ENCODE peak calls at places on chromosomes 13 and 19, in six cellular contexts. J is RWPE2; L is colonic mucosa; H is cardiac muscle cell; M is CD8-positive, alpha-beta T cell; P is endothelial cell of umbilical vein. I is an unnamed sample. For H3K9me3, the result is how much of the 10 kb centered on the place peaks cover.

GRCh38 chr19:11377237-11377636 is 2.8 kb downstream of the SWSAP1 start:
- DNase-seq in J (no peak), L (no peak), H (peak), M (no peak), P (peak), I (peak)

GRCh38 chr19:48656840-48657474 is 11.0 kb upstream of the CA11 start:
- DNase-seq in J (no peak), L (no peak), H (peak), M (no peak), P (peak), I (peak)

GRCh38 chr13:74573654-74574053 is 439.4 kb upstream of the KLF12 start:
- DNase-seq in J (no peak), L (no peak), H (peak), M (no peak), P (no peak), I (no peak)

GRCh38 chr19:3507371-3508120 is 1.4 kb downstream of the FZR1 start:
- DNase-seq in J (no peak), L (peak), H (no peak), M (no peak), P (peak), I (peak)

GRCh38 chr13:105642511-105642958 is 892.9 kb downstream of the EFNB2 start:
- DNase-seq in J (no peak), L (no peak), H (no peak), M (no peak), P (no peak), I (no peak)

GRCh38 chr19:888615-889385 is 4.2 kb downstream of the MED16 start:
- DNase-seq in J (no peak), L (no peak), H (no peak), M (peak), P (no peak), I (no peak)

GRCh38 chr19:1725100-1726064 is 27.9 kb upstream of the ONECUT3 start:
- DNase-seq in J (no peak), L (peak), H (peak), M (no peak), P (peak), I (peak)

GRCh38 chr13:64992314-64992713 is 2237.8 kb downstream of the PCDH9 start:
- DNase-seq in J (no peak), L (no peak), H (no peak), M (no peak), P (no peak), I (no peak)

GRCh38 chr19:52635786-52636570 is 2.2 kb downstream of the ZNF83 start:
- DNase-seq in J (no peak), L (no peak), H (no peak), M (no peak), P (no peak), I (no peak)

GRCh38 chr19:41934849-41935374 is 6.7 kb upstream of the ERFL start:
- DNase-seq in J (no peak), L (peak), H (peak), M (peak), P (peak), I (peak)

GRCh38 chr19:48999481-49000325 is 6.0 kb downstream of the RUVBL2 start:
- DNase-seq in J (no peak), L (peak), H (peak), M (peak), P (peak), I (peak)

GRCh38 chr13:109871018-109871370 is 84.6 kb upstream of the IRS2 start:
- DNase-seq in J (no peak), L (no peak), H (peak), M (no peak), P (no peak), I (no peak)

GRCh38 chr19:42134671-42135070 is 2.4 kb upstream of the POU2F2 start:
- DNase-seq in J (no peak), L (no peak), H (no peak), M (no peak), P (no peak), I (no peak)

GRCh38 chr19:45473366-45474190 is 5.8 kb downstream of the FOSB start:
- DNase-seq in J (no peak), L (no peak), H (no peak), M (no peak), P (no peak), I (no peak)

GRCh38 chr13:110391273-110391672 is 84.2 kb downstream of the COL4A2 start:
- DNase-seq in J (no peak), L (no peak), H (no peak), M (no peak), P (no peak), I (no peak)

GRCh38 chr13:97127842-97128241 is 94.3 kb upstream of the MBNL2 start:
- DNase-seq in J (no peak), L (no peak), H (no peak), M (no peak), P (no peak), I (no peak)

GRCh38 chr13:80009760-80010159 is 331.2 kb downstream of the SPRY2 start:
- DNase-seq in J (no peak), L (no peak), H (no peak), M (no peak), P (no peak), I (no peak)

GRCh38 chr13:113577881-113578435 is 6.6 kb upstream of the TFDP1 start:
- DNase-seq in J (no peak), L (no peak), H (no peak), M (no peak), P (no peak), I (no peak)

GRCh38 chr13:90890435-90890834 is 457.1 kb upstream of the MIR17HG start:
- DNase-seq in J (no peak), L (no peak), H (no peak), M (no peak), P (no peak), I (no peak)

GRCh38 chr13:79990048-79990447 is 350.9 kb downstream of the SPRY2 start:
- DNase-seq in J (no peak), L (no peak), H (no peak), M (no peak), P (no peak), I (no peak)

GRCh38 chr13:103926118-103926517 is 859.9 kb upstream of the SLC10A2 start:
- DNase-seq in J (no peak), L (no peak), H (no peak), M (no peak), P (no peak), I (no peak)

GRCh38 chr19:15488489-15489226 is 9.4 kb upstream of the PGLYRP2 start:
- DNase-seq in J (no peak), L (no peak), H (peak), M (no peak), P (no peak), I (no peak)

GRCh38 chr19:40685016-40685526 is 5.4 kb downstream of the NUMBL start:
- DNase-seq in J (no peak), L (no peak), H (no peak), M (no peak), P (no peak), I (no peak)

GRCh38 chr19:19594371-19594770 is 24.1 kb downstream of the PBX4 start:
- DNase-seq in J (no peak), L (no peak), H (no peak), M (no peak), P (no peak), I (no peak)

DNA sequence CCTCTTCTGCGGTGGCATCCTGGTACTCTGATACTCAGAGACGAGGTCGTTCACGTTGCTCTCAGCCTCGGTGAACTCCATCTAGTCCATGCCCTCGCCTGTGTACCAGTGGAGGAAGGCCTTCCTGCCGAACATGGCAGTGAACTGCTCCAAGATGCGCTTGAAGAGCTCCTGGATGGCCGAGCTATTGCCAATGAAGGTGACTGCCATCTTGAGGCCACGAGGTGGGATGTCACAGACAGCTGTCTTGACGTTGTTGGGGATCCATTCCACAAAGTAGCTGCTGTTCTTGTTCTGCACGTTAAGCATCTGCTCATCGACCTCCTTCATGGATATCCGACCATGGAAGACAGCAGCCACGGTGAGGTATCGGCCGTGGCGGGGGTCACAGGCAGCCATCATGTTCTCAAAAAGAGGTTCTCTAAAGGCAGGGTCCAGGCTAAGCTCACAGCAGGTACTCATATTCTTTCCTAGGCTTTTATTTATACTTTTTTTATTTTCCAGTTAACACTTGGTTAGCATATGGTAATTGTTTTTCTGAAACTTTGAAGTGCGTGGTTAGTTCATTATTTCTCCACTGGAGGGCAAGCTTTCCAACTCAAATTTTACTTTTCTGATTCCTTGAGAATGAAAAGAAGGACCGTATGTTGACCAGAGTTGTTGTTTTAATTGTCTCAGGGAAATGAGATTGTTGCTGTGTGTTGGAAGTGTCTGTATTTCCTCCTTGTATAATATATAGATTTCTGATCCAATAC is 72.4 kb upstream of the RGCC start:
- DNase-seq in J (no peak), L (no peak), H (peak), M (no peak), P (peak), I (no peak)
- TF ChIP-seq CTCF in J (peak), L (peak), H (peak), M (peak), P (peak), I (peak)

GRCh38 chr19:21047712-21048111 is 27.3 kb downstream of the ZNF430 start:
- DNase-seq in J (no peak), L (no peak), H (no peak), M (no peak), P (no peak), I (no peak)

GRCh38 chr19:21046489-21046888 is 26.0 kb downstream of the ZNF430 start:
- DNase-seq in J (no peak), L (no peak), H (no peak), M (no peak), P (no peak), I (no peak)

DNA sequence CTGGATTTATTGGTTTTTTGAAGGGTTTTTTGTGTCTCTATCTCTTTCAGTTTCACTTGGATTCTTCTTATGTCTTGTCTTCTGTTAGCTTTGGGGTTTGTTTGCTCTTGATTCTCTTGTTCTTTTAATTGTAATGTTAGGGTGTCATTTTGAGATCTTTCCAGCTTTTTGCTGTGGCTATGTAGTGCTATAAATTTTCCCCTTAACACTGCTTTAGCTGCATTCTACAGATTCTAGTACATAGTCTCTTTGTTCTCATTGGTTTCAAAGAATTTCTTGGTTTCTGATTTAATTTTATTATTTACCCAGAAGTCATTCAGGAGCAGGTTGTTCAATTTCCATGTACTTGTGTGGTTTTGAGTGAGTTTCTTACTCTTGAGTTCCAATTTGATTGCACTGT is 24.6 kb downstream of the ZNF430 start:
- DNase-seq in J (no peak), L (no peak), H (no peak), M (no peak), P (no peak), I (no peak)
- H3K9me3 ChIP-seq in J (under half), L (under half), H (under half), M (under half), P (under half), I (under half)

GRCh38 chr13:96053003-96053703 is at the start of gene UGGT2:
- DNase-seq in J (peak), L (peak), H (peak), M (no peak), P (peak), I (peak)

DNA sequence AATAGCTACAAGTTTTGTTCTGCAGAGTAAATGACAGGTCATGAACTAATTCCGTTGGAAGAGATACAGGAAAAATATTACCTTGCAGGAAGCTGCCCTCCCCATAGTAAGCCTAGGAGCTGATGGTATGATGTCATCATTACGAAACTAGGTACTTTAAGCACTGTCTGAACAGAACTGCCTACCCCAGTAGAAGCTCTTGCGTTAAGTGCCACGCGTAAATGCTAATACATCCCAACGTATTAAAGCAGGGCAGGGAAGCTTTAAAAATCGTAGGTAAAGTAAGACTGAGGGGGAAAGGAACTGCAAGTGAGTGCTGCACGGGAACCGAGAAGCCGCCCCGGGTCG is 572 bp downstream of the UGGT2 start:
- DNase-seq in J (no peak), L (no peak), H (peak), M (no peak), P (peak), I (peak)
- H3K4me3 ChIP-seq in J (peak), L (peak), H (peak), M (no peak), P (peak), I (peak)

GRCh38 chr13:23889598-23890224 is 511 bp upstream of the MIPEP start:
- DNase-seq in J (no peak), L (no peak), H (no peak), M (no peak), P (no peak), I (no peak)
- TF ChIP-seq CTCF in J (peak), L (no peak), H (no peak), M (no peak), P (no peak), I (no peak)

DNA sequence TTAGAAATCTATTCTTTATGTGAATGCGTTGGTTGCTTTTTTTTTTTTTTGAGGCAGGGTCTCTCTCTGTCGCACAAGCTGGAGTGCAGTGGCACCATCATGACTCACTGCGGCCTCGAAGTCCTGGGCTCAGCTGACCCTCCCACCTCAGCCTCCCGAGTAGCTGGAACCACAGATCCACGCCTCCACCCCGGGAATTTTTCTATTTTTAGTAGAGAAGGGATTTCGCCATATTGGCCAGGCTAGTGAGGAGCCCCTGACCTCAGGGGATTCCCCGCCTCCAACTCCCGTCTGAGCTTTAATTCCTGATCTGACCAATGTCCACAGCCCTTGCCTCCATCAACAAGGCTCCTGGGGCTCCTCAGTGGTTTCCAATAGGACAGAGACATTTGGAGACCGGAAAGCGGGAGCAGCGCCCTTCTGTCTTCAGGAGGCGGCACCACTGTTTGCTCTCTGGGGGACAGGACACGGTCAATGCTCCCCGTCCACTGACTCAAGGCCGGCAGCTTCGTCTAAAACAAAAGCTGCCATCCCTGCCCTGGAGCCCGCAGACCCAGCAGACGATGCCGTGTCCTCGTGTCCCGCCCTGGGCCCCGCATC is 503 bp downstream of the TUBA3C start:
- DNase-seq in J (no peak), L (no peak), H (no peak), M (peak), P (no peak), I (no peak)
- H3K9me3 ChIP-seq in J (under half), L (under half), H (under half), M (under half), P (under half), I (under half)

DNA sequence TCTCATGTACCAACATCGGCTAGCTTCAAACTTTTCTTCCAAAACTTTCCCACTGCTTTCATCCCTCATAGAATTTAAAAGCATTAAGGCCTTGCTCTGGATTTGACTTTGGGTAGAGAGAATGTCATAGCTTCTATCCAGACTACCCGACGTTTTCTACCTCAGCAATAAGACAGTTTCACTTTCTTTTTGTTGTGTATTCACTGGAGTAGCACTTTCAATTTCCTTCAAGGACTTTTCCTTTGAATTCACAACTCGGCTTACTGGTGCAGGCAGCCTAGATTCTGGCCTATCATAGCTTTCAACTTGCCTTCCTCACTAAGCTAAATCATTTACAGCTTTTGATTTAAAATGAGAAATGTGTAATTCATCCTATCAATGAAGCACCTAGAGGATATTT is 420.4 kb upstream of the GPC6 start:
- DNase-seq in J (no peak), L (peak), H (peak), M (no peak), P (no peak), I (no peak)
- H3K4me3 ChIP-seq in J (no peak), L (no peak), H (no peak), M (peak), P (no peak), I (no peak)

GRCh38 chr13:29589967-29590366 is 5.5 kb downstream of the SLC7A1 start:
- DNase-seq in J (no peak), L (no peak), H (no peak), M (no peak), P (no peak), I (no peak)
- TF ChIP-seq CTCF in J (no peak), L (no peak), H (peak), M (no peak), P (no peak), I (no peak)

GRCh38 chr13:49023441-49023840 is 47.7 kb downstream of the FNDC3A start:
- DNase-seq in J (no peak), L (no peak), H (peak), M (no peak), P (peak), I (peak)

GRCh38 chr13:49020328-49020727 is 44.6 kb downstream of the FNDC3A start:
- DNase-seq in J (no peak), L (no peak), H (no peak), M (no peak), P (no peak), I (no peak)

GRCh38 chr13:49022472-49023144 is 46.9 kb downstream of the FNDC3A start:
- DNase-seq in J (no peak), L (no peak), H (no peak), M (no peak), P (no peak), I (peak)

GRCh38 chr13:49020940-49021548 is 45.3 kb downstream of the FNDC3A start:
- DNase-seq in J (no peak), L (no peak), H (peak), M (no peak), P (no peak), I (peak)

GRCh38 chr13:49021953-49022352 is 46.2 kb downstream of the FNDC3A start:
- DNase-seq in J (no peak), L (no peak), H (no peak), M (no peak), P (no peak), I (no peak)
- H3K9me3 ChIP-seq in J (under half), L (under half), H (under half), M (under half), P (under half), I (under half)